ENCODE peak calls at places on chromosomes 3 and 15, in five cellular contexts. T is body of pancreas, U is mesendoderm, O is WTC11, A is NCI-H748 treated with DMSO at 0.1 percent for 48 hours. M is an unnamed sample.

GRCh38 chr3:134752761-134753461 is 42.1 kb upstream of the EPHB1 start:
- DNase-seq in T (no peak), U (no peak), O (no peak), A (no peak), M (no peak)

GRCh38 chr15:71708741-71709140 is 101.6 kb upstream of the NR2E3 start:
- DNase-seq in T (no peak), U (no peak), O (no peak), A (no peak), M (no peak)

GRCh38 chr15:39200586-39200985 is 380.3 kb upstream of the THBS1 start:
- DNase-seq in T (no peak), U (peak), O (no peak), A (no peak), M (peak)

GRCh38 chr3:56790016-56790950 is 11.5 kb downstream of the ARHGEF3 start:
- DNase-seq in T (no peak), U (no peak), O (no peak), A (no peak), M (no peak)

GRCh38 chr3:26484140-26484539 is 138.4 kb upstream of the LRRC3B start:
- DNase-seq in T (no peak), U (peak), O (peak), A (no peak), M (peak)

GRCh38 chr3:94089126-94089525 is 26.3 kb downstream of the NSUN3 start:
- DNase-seq in T (no peak), U (peak), O (no peak), A (no peak), M (no peak)

GRCh38 chr3:147365196-147366115 is 40.9 kb downstream of the ZIC4 start:
- DNase-seq in T (no peak), U (no peak), O (no peak), A (no peak), M (no peak)

GRCh38 chr3:71303627-71304260 is 279.8 kb downstream of the FOXP1 start:
- DNase-seq in T (no peak), U (no peak), O (no peak), A (no peak), M (no peak)

GRCh38 chr3:180466401-180467005 is 135.5 kb upstream of the TTC14 start:
- DNase-seq in T (no peak), U (no peak), O (no peak), A (no peak), M (no peak)

GRCh38 chr15:31831596-31831995 is 198.7 kb upstream of the CHRNA7 start:
- DNase-seq in T (no peak), U (no peak), O (no peak), A (no peak), M (no peak)

GRCh38 chr15:90062023-90062728 is 40.1 kb downstream of the IDH2 start:
- DNase-seq in T (peak), U (peak), O (peak), A (peak), M (peak)

GRCh38 chr3:107025961-107026360 is 351.3 kb upstream of the CCDC54 start:
- DNase-seq in T (no peak), U (no peak), O (no peak), A (no peak), M (no peak)

GRCh38 chr15:26879770-26880169 is 12.9 kb downstream of the GABRA5 start:
- DNase-seq in T (no peak), U (no peak), O (no peak), A (no peak), M (no peak)

GRCh38 chr3:32794487-32795308 is 23.1 kb upstream of the TRIM71 start:
- DNase-seq in T (peak), U (peak), O (no peak), A (no peak), M (no peak)

GRCh38 chr3:24773798-24774197 is 279.1 kb upstream of the THRB start:
- DNase-seq in T (peak), U (peak), O (peak), A (peak), M (peak)

GRCh38 chr3:133945696-133946095 is 50.0 kb upstream of the RAB6B start:
- DNase-seq in T (no peak), U (no peak), O (no peak), A (no peak), M (no peak)

GRCh38 chr3:97720417-97720816 is 44.1 kb upstream of the ARL6 start:
- DNase-seq in T (no peak), U (no peak), O (no peak), A (peak), M (no peak)

GRCh38 chr3:184541886-184542562 is 19.6 kb upstream of the EPHB3 start:
- DNase-seq in T (no peak), U (no peak), O (no peak), A (no peak), M (no peak)

GRCh38 chr3:197003461-197004385 is 25.9 kb downstream of the MELTF start:
- DNase-seq in T (peak), U (peak), O (no peak), A (no peak), M (peak)

GRCh38 chr3:99709686-99710085 is 71.3 kb downstream of the COL8A1 start:
- DNase-seq in T (no peak), U (no peak), O (no peak), A (no peak), M (no peak)

GRCh38 chr3:185653949-185654757 is 68.1 kb downstream of the SENP2 start:
- DNase-seq in T (no peak), U (no peak), O (no peak), A (no peak), M (no peak)

GRCh38 chr3:36543276-36543997 is 163.1 kb downstream of the STAC start:
- DNase-seq in T (no peak), U (no peak), O (no peak), A (no peak), M (no peak)

GRCh38 chr15:91374336-91374735 is 274.3 kb downstream of the SV2B start:
- DNase-seq in T (no peak), U (no peak), O (no peak), A (no peak), M (no peak)

GRCh38 chr15:68957686-68958085 is 27.4 kb downstream of the SPESP1 start:
- DNase-seq in T (no peak), U (no peak), O (no peak), A (no peak), M (no peak)